ENCODE peak calls at places on chromosomes 6 and 20, in five cellular contexts. One of them, this sample, is unnamed. For H3K4me1, the result is how much of the 10 kb centered on the place peaks cover.

GRCh38 chr20:4045741-4046140 is 30.4 kb upstream of the RNF24 start:
- DNase-seq in K562: no peak
- DNase-seq in HepG2: no peak
- DNase-seq in GM12878: no peak
- DNase-seq in H1: no peak
- DNase-seq in this sample: no peak

GRCh38 chr6:33872761-33873160 is 69.0 kb upstream of the MLN start:
- DNase-seq in K562: no peak
- DNase-seq in GM12878: no peak
- DNase-seq in H1: no peak
- DNase-seq in HepG2: no peak
- DNase-seq in this sample: no peak

GRCh38 chr6:137724495-137725211 is 142.4 kb upstream of the TNFAIP3 start:
- DNase-seq in GM12878: no peak
- DNase-seq in H1: no peak
- DNase-seq in HepG2: no peak
- DNase-seq in K562: no peak
- DNase-seq in this sample: no peak

GRCh38 chr20:21808863-21809664 is 103.6 kb downstream of the PAX1 start:
- DNase-seq in HepG2: peak
- DNase-seq in GM12878: no peak
- DNase-seq in K562: peak
- DNase-seq in H1: peak
- DNase-seq in this sample: no peak

GRCh38 chr6:15342114-15342513 is 96.2 kb downstream of the JARID2 start:
- DNase-seq in GM12878: no peak
- DNase-seq in K562: no peak
- DNase-seq in H1: no peak
- DNase-seq in HepG2: no peak
- DNase-seq in this sample: no peak

GRCh38 chr6:156686429-156686939 is 90.7 kb upstream of the ARID1B start:
- DNase-seq in GM12878: no peak
- DNase-seq in K562: no peak
- DNase-seq in HepG2: peak
- DNase-seq in H1: no peak
- DNase-seq in this sample: no peak

GRCh38 chr20:2468581-2469407 is 1.8 kb downstream of the SNRPB start:
- DNase-seq in K562: no peak
- DNase-seq in H1: no peak
- DNase-seq in GM12878: no peak
- DNase-seq in HepG2: no peak
- DNase-seq in this sample: no peak

GRCh38 chr6:33988121-33989015 is 157.5 kb downstream of the GRM4 start:
- DNase-seq in H1: no peak
- DNase-seq in K562: no peak
- DNase-seq in GM12878: no peak
- DNase-seq in HepG2: peak
- DNase-seq in this sample: no peak

GRCh38 chr6:6395581-6396197 is 75.2 kb upstream of the F13A1 start:
- DNase-seq in H1: no peak
- DNase-seq in HepG2: no peak
- DNase-seq in GM12878: no peak
- DNase-seq in K562: no peak
- DNase-seq in this sample: no peak

GRCh38 chr6:36852481-36853147 is 13.4 kb upstream of the CPNE5 start:
- DNase-seq in H1: no peak
- DNase-seq in GM12878: no peak
- DNase-seq in HepG2: peak
- DNase-seq in K562: peak
- DNase-seq in this sample: no peak

GRCh38 chr20:13857304-13857703 is 72.5 kb downstream of the NDUFAF5 start:
- DNase-seq in H1: no peak
- DNase-seq in HepG2: no peak
- DNase-seq in K562: no peak
- DNase-seq in GM12878: no peak
- DNase-seq in this sample: no peak

GRCh38 chr20:44089987-44090674 is 96.9 kb downstream of the JPH2 start:
- DNase-seq in HepG2: peak
- DNase-seq in K562: peak
- DNase-seq in H1: no peak
- DNase-seq in GM12878: peak
- DNase-seq in this sample: peak

GRCh38 chr20:38225900-38226263 is 34.7 kb downstream of the KIAA1755 start:
- DNase-seq in K562: no peak
- DNase-seq in GM12878: no peak
- DNase-seq in HepG2: no peak
- DNase-seq in H1: no peak
- DNase-seq in this sample: no peak

GRCh38 chr20:4076671-4077070 is 61.3 kb upstream of the RNF24 start:
- DNase-seq in GM12878: no peak
- DNase-seq in K562: no peak
- DNase-seq in H1: no peak
- DNase-seq in HepG2: no peak
- DNase-seq in this sample: peak

GRCh38 chr6:2765896-2766766 is 938 bp downstream of the WRNIP1 start:
- DNase-seq in K562: peak
- DNase-seq in GM12878: no peak
- DNase-seq in HepG2: no peak
- DNase-seq in H1: no peak
- DNase-seq in this sample: no peak

GRCh38 chr20:63124782-63125580 is 91.0 kb downstream of the YTHDF1 start:
- DNase-seq in GM12878: no peak
- DNase-seq in HepG2: no peak
- DNase-seq in H1: no peak
- DNase-seq in K562: no peak
- DNase-seq in this sample: no peak

GRCh38 chr6:169296622-169297021 is 43.0 kb upstream of the THBS2 start:
- DNase-seq in H1: no peak
- DNase-seq in HepG2: no peak
- DNase-seq in K562: no peak
- DNase-seq in GM12878: no peak
- DNase-seq in this sample: no peak

GRCh38 chr6:169302716-169303115 is 49.1 kb upstream of the THBS2 start:
- DNase-seq in H1: no peak
- DNase-seq in K562: no peak
- DNase-seq in GM12878: no peak
- DNase-seq in HepG2: no peak
- DNase-seq in this sample: no peak

GRCh38 chr6:169302255-169302654 is 48.6 kb upstream of the THBS2 start:
- DNase-seq in K562: no peak
- DNase-seq in H1: no peak
- DNase-seq in GM12878: no peak
- DNase-seq in HepG2: no peak
- DNase-seq in this sample: no peak
- H3K4me1 ChIP-seq in K562: under half
- H3K4me1 ChIP-seq in H1: under half
- H3K4me1 ChIP-seq in GM12878: under half
- H3K4me1 ChIP-seq in HepG2: under half
- H3K4me1 ChIP-seq in this sample: under half

DNA sequence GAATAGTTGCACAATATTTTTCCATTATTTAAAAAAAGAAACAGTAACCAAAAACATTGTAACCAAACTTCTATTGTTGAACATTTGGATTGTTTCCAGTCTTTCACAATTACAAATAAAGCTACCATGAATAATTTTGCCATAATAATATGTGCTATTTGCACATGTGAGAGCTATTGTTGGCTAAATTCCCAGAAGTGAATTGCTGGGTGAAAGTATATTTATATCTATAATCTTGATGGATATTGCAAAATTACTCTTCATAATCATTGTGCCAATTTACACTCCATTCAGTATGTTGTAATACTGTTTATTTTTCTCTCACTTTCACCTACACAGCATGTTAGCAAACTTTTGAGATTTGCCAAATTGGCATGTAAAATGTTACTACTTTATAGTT is 36.6 kb upstream of the SLC22A16 start:
- DNase-seq in GM12878: no peak
- DNase-seq in H1: no peak
- DNase-seq in HepG2: no peak
- DNase-seq in K562: no peak
- DNase-seq in this sample: no peak
- H3K4me3 ChIP-seq in GM12878: no peak
- H3K4me3 ChIP-seq in H1: no peak
- H3K4me3 ChIP-seq in HepG2: no peak
- H3K4me3 ChIP-seq in K562: no peak
- H3K4me3 ChIP-seq in this sample: no peak

DNA sequence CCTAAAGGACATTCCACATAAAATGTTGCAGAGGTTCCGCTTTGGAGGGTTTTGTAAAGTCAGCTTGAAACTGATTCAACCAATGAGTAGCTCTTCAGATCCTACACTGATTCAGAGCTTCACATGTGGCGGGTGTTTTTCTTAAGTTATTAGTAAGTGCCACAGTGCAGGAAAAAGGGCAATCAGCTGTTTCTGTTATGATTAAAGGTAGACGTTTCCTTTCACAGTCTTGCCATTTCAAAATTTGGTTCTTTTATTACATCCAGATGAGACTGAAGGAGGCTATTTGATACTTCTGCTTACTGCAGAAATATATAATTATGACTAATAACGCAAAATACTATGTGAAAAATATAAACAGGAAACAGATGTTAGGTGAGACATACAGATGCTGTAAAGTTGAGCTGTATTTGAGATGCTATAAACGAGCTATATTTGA is 443.9 kb downstream of the CDKAL1 start:
- DNase-seq in H1: no peak
- DNase-seq in GM12878: peak
- DNase-seq in K562: no peak
- DNase-seq in HepG2: no peak
- DNase-seq in this sample: no peak
- TF ChIP-seq SRF in H1: no peak
- TF ChIP-seq SRF in GM12878: no peak
- TF ChIP-seq SRF in K562: no peak
- TF ChIP-seq SRF in HepG2: no peak
- TF ChIP-seq SRF in this sample: no peak

GRCh38 chr20:57773059-57773815 is 63.4 kb upstream of the PMEPA1 start:
- DNase-seq in HepG2: no peak
- DNase-seq in H1: no peak
- DNase-seq in K562: no peak
- DNase-seq in GM12878: no peak
- DNase-seq in this sample: no peak

GRCh38 chr20:57774951-57775350 is 65.1 kb upstream of the PMEPA1 start:
- DNase-seq in H1: no peak
- DNase-seq in HepG2: no peak
- DNase-seq in GM12878: no peak
- DNase-seq in K562: no peak
- DNase-seq in this sample: no peak

GRCh38 chr20:57770852-57771746 is 61.3 kb upstream of the PMEPA1 start:
- DNase-seq in K562: no peak
- DNase-seq in GM12878: no peak
- DNase-seq in HepG2: no peak
- DNase-seq in H1: no peak
- DNase-seq in this sample: no peak

GRCh38 chr20:57774111-57774880 is 64.5 kb upstream of the PMEPA1 start:
- DNase-seq in K562: no peak
- DNase-seq in H1: no peak
- DNase-seq in HepG2: no peak
- DNase-seq in GM12878: no peak
- DNase-seq in this sample: no peak

GRCh38 chr20:57772349-57772964 is 62.6 kb upstream of the PMEPA1 start:
- DNase-seq in K562: peak
- DNase-seq in GM12878: no peak
- DNase-seq in H1: peak
- DNase-seq in HepG2: no peak
- DNase-seq in this sample: no peak
- H3K4me1 ChIP-seq in K562: under half
- H3K4me1 ChIP-seq in GM12878: under half
- H3K4me1 ChIP-seq in H1: under half
- H3K4me1 ChIP-seq in HepG2: under half
- H3K4me1 ChIP-seq in this sample: under half

GRCh38 chr6:27667651-27668441 is 194.9 kb upstream of the ZNF184 start:
- DNase-seq in H1: no peak
- DNase-seq in HepG2: no peak
- DNase-seq in GM12878: no peak
- DNase-seq in K562: peak
- DNase-seq in this sample: no peak

GRCh38 chr6:27668442-27669275 is 195.8 kb upstream of the ZNF184 start:
- DNase-seq in GM12878: no peak
- DNase-seq in H1: peak
- DNase-seq in K562: peak
- DNase-seq in HepG2: peak
- DNase-seq in this sample: peak

GRCh38 chr6:27669798-27670301 is 196.9 kb upstream of the ZNF184 start:
- DNase-seq in HepG2: no peak
- DNase-seq in H1: no peak
- DNase-seq in K562: peak
- DNase-seq in GM12878: no peak
- DNase-seq in this sample: no peak

GRCh38 chr6:27669278-27669797 is 196.4 kb upstream of the ZNF184 start:
- DNase-seq in K562: peak
- DNase-seq in HepG2: no peak
- DNase-seq in GM12878: no peak
- DNase-seq in H1: no peak
- DNase-seq in this sample: no peak

GRCh38 chr6:27667016-27667415 is 194.1 kb upstream of the ZNF184 start:
- DNase-seq in HepG2: no peak
- DNase-seq in K562: no peak
- DNase-seq in GM12878: no peak
- DNase-seq in H1: no peak
- DNase-seq in this sample: no peak
- H3K4me3 ChIP-seq in HepG2: peak
- H3K4me3 ChIP-seq in K562: peak
- H3K4me3 ChIP-seq in GM12878: peak
- H3K4me3 ChIP-seq in H1: peak
- H3K4me3 ChIP-seq in this sample: no peak